ENCODE peak calls at places on chromosomes 5 and 9, in four cellular contexts. N is fibroblast of lung, C is WERI-Rb-1, G is GM12878. Q is an unnamed sample. For H3K27me3, the result is how much of the 10 kb centered on the place peaks cover.

GRCh38 chr5:152113401-152113800 is 188.8 kb upstream of the GLRA1 start:
- DNase-seq in N (no peak), G (no peak), C (no peak), Q (no peak)

GRCh38 chr9:1554123-1555045 is 460.8 kb upstream of the SMARCA2 start:
- DNase-seq in N (no peak), C (no peak), G (peak), Q (no peak)

GRCh38 chr5:36875051-36875788 is 1.3 kb upstream of the NIPBL start:
- DNase-seq in C (peak), G (no peak), N (peak), Q (peak)

GRCh38 chr5:159712672-159713071 is 203.6 kb upstream of the ADRA1B start:
- DNase-seq in G (no peak), N (peak), C (no peak), Q (no peak)

GRCh38 chr5:175309218-175309617 is 134.8 kb downstream of the DRD1 start:
- DNase-seq in N (no peak), C (no peak), G (no peak), Q (no peak)

GRCh38 chr5:133882107-133882695 is 86.2 kb downstream of the C5orf15 start:
- DNase-seq in C (no peak), N (no peak), G (no peak), Q (no peak)

GRCh38 chr5:83095973-83096539 is 18.7 kb downstream of the XRCC4 start:
- DNase-seq in C (no peak), G (no peak), N (peak), Q (no peak)

GRCh38 chr5:10632110-10632903 is 68.4 kb downstream of the ANKRD33B start:
- DNase-seq in N (peak), G (peak), C (no peak), Q (peak)

GRCh38 chr5:107466233-107466769 is 204.4 kb downstream of the EFNA5 start:
- DNase-seq in G (no peak), C (peak), N (peak), Q (no peak)

GRCh38 chr9:105206821-105207699 is 37.4 kb upstream of the SLC44A1 start:
- DNase-seq in N (peak), G (no peak), C (no peak), Q (no peak)

GRCh38 chr5:173746050-173746449 is 129.6 kb upstream of the BOD1 start:
- DNase-seq in C (no peak), N (no peak), G (no peak), Q (no peak)

GRCh38 chr5:143386725-143387124 is 16.8 kb downstream of the NR3C1 start:
- DNase-seq in N (peak), C (no peak), G (no peak), Q (no peak)

GRCh38 chr5:174552428-174552827 is 172.0 kb upstream of the MSX2 start:
- DNase-seq in G (no peak), N (no peak), C (no peak), Q (peak)

GRCh38 chr5:119355636-119356383 is at the start of gene TNFAIP8:
- DNase-seq in N (peak), C (no peak), G (no peak), Q (peak)

GRCh38 chr9:21141427-21141882 is at the start of gene IFNW1:
- DNase-seq in N (peak), C (no peak), G (no peak), Q (peak)

GRCh38 chr5:115333164-115333563 is 36.7 kb upstream of the CCDC112 start:
- DNase-seq in N (peak), G (peak), C (no peak), Q (no peak)

GRCh38 chr5:158388018-158388417 is 529.1 kb upstream of the CLINT1 start:
- DNase-seq in N (no peak), G (no peak), C (peak), Q (no peak)

GRCh38 chr9:110040788-110041187 is 167.2 kb downstream of the C9orf152 start:
- DNase-seq in G (no peak), C (no peak), N (peak), Q (no peak)

GRCh38 chr5:143657814-143658395 is 154.1 kb upstream of the HMHB1 start:
- DNase-seq in G (no peak), C (no peak), N (peak), Q (no peak)

GRCh38 chr9:133737774-133738038 is 446 bp downstream of the SARDH start:
- DNase-seq in G (no peak), N (no peak), C (peak), Q (no peak)

GRCh38 chr9:133735894-133736293 is 2.3 kb downstream of the SARDH start:
- DNase-seq in G (no peak), N (no peak), C (no peak), Q (no peak)

GRCh38 chr9:133738806-133739150 is 626 bp upstream of the SARDH start:
- DNase-seq in G (no peak), N (no peak), C (no peak), Q (no peak)

GRCh38 chr9:133738039-133738805 is at the start of gene SARDH:
- DNase-seq in C (peak), N (peak), G (no peak), Q (peak)

DNA sequence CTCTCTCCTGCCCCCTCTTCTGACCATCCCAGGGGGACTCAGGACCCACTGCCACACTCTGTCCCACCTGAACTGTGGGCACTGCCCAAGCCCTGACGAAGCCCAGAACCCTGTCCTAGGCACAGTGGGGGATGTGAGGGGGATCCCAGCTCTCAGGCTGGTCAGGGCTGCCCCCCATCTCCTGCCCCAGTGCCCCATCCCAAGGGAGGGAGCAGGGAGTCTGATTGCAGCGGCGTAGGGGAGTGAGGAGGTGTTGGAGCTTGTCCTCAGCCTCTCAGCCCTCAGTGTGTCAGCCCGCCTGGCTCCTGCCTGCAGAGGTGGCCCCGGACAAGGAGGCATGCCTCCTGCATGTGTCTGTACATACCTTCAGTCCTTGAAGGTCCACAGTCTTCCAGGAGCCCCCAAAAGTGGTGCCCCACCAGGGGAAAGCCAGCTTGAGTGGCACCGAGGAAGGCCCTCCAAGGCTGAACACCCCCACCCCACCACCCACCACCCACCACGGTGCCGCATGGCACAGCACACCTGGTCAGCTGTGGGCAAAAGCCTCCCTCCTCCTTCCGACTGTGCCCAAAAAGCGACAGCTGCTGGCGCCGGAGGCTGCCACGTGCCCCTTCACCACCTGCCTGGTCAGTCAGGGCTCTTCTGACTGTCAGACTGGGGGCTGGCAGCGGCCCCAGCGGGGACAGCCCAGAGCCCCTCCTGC is 930 bp downstream of the SARDH start:
- DNase-seq in N (no peak), C (no peak), G (no peak), Q (no peak)
- H3K4me3 ChIP-seq in N (no peak), C (peak), G (no peak), Q (no peak)

DNA sequence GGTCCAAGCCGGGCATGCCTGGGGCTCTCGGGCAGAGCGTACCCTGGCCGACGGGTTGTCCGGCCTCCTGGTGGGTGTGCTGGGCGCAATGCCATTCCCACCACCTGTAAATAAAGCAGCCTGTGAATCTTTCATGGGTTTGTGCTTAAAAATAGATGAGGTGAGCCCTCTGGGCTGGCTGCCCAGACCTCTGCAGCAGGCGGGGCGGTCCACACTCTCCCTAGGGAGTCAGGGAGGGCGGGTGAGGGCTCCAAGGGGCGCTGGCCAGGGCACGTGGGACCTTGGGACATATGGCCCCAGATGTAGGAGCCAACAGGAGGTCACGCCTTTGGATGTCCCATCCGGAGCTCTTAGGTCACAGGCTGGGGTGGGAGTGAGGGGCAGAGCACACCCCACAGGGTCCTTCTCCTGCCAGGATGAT is 3.6 kb upstream of the AGPAT2 start:
- DNase-seq in N (no peak), C (no peak), G (no peak), Q (no peak)
- H3K27me3 ChIP-seq in N (under half), C (under half), G (under half), Q (under half)

GRCh38 chr5:177469750-177470525 is 3.5 kb downstream of the DBN1 start:
- DNase-seq in G (no peak), C (no peak), N (no peak), Q (peak)

GRCh38 chr5:177469061-177469628 is 4.3 kb downstream of the DBN1 start:
- DNase-seq in G (no peak), C (no peak), N (no peak), Q (peak)

GRCh38 chr5:177471610-177472356 is 1.7 kb downstream of the DBN1 start:
- DNase-seq in N (peak), G (no peak), C (no peak), Q (no peak)

GRCh38 chr5:177472460-177473441 is 683 bp downstream of the DBN1 start:
- DNase-seq in C (peak), G (no peak), N (no peak), Q (peak)

GRCh38 chr5:177470759-177471536 is 2.5 kb downstream of the DBN1 start:
- DNase-seq in C (no peak), N (no peak), G (no peak), Q (no peak)
- H3K4me3 ChIP-seq in C (no peak), N (peak), G (no peak), Q (no peak)

GRCh38 chr9:135216236-135216635 is 128.8 kb downstream of the OLFM1 start:
- DNase-seq in N (no peak), G (no peak), C (no peak), Q (peak)

GRCh38 chr9:135214054-135214640 is 126.7 kb downstream of the OLFM1 start:
- DNase-seq in C (no peak), N (no peak), G (no peak), Q (peak)

GRCh38 chr9:135216666-135217431 is 129.4 kb downstream of the OLFM1 start:
- DNase-seq in N (no peak), C (no peak), G (no peak), Q (peak)

GRCh38 chr9:135214706-135215105 is 127.2 kb downstream of the OLFM1 start:
- DNase-seq in G (no peak), N (no peak), C (no peak), Q (peak)

DNA sequence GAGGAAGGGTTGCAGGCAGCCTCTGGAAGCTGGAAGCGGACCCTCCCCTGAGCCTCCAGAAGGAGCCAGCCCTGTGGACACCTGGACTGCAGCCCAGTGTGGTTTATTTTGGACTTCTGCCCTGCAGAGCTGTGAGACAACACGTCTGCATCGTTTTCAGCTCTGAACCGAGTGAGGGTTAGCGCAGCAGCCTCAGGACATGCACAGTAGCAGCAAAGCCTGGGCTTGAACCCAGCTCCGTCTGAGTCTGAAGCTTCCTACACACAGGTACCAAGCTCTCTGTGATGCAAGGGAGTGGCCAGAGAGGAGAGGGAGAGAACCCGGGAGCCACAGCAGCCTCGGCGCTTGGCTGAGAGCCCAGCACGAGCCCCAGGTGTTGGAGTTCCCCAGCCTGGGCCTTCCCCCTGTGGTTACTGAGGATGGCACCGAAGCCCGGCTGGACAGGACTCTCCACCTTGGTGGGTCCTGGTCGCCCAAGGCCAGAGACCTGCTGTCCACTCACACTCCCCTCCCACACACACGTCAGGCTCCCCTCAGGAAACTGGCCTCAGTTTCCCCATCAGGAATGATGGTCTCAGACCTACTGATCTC is 128.2 kb downstream of the OLFM1 start:
- DNase-seq in C (no peak), G (no peak), N (no peak), Q (no peak)
- H3K27me3 ChIP-seq in C (under half), G (under half), N (under half), Q (under half)

GRCh38 chr9:98958271-98958989 is 14.7 kb downstream of the COL15A1 start:
- DNase-seq in N (peak), G (no peak), C (no peak), Q (no peak)
- H3K4me3 ChIP-seq in N (no peak), G (no peak), C (no peak), Q (no peak)

DNA sequence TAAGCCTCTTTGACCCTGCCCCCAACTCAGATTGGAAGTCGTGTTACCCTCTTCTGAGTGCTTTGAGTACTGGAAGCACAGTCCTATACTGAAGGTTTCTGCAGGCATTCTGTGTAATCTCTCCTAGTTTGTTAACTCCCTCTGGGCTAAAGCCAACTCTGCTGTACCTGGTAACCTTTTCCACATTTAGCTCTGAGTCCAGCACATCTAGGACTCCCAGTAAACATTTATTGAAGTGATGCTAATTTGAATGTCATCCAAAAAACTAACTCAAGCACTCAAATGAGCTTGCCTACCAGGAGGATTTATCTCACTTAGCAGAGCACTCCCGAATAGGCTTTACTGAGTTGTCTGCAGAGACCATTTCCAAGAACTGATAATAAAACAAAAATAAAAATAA is 79.4 kb upstream of the NFIB start:
- DNase-seq in G (no peak), N (no peak), C (no peak), Q (no peak)
- H3K27me3 ChIP-seq in G (under half), N (under half), C (under half), Q (under half)

GRCh38 chr9:87238545-87238944 is 259.1 kb upstream of the DAPK1 start:
- DNase-seq in C (no peak), N (peak), G (no peak), Q (no peak)
- H3K4me3 ChIP-seq in C (no peak), N (no peak), G (no peak), Q (no peak)

DNA sequence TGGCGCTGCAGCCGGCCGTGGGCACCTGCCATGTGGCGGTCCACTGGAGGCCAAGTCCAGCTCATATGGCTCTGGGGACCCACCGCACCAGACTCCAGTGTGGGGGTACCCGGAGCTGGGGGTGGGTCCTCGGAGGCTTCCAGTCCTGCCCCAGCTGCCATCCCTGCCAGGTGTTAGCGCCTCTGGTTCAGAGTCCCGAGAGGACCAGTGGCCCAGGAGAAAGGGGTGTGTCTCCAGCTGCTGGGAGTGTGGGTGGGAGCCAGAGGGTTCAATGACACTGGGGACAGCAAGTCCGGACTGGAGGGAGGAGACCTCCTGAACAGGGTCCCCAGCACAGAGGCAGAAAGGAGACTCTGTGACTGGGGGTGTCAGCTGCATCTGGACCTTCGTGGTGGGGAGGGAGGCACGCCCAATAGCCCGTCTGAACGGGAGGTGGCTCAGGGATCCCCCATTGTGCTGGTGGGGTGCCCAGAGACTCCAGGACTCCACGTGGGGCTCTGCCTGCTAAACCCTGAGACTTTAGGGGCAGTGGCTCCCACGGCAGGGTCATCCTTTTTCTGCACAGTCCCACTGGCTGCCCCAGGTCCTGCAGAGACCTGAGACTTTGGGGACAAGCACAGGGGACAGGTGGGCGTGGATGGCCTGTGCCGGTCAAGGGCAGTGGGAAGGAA is 2.4 kb upstream of the AHRR start:
- DNase-seq in G (no peak), C (no peak), N (no peak), Q (peak)
- H3K27me3 ChIP-seq in G (under half), C (half or more), N (under half), Q (half or more)

Q was measured in H7.